ENCODE peak calls at places on chromosomes 3 and 15, in five cellular contexts. Y is HCT116, Z is OCI-LY7, E is esophagus muscularis mucosa, L is hepatocyte. F is an unnamed sample.
A peak's percentile ranks its signal among the peaks of the same experiment; 100 is the strongest.

GRCh38 chr3:11328196-11328945 is 56.2 kb downstream of the ATG7 start:
- DNase-seq in Y (no peak), Z (no peak), E (no peak), L (no peak), F (no peak)

GRCh38 chr3:183208260-183208659 is 44.8 kb upstream of the B3GNT5 start:
- DNase-seq in Y (no peak), Z (no peak), E (no peak), L (no peak), F (no peak)

GRCh38 chr3:191301017-191301416 is 28.2 kb upstream of the CCDC50 start:
- DNase-seq in Y (no peak), Z (peak; percentile 73), E (no peak), L (no peak), F (no peak)

GRCh38 chr3:36714343-36714742 is 50.0 kb downstream of the DCLK3 start:
- DNase-seq in Y (no peak), Z (no peak), E (no peak), L (peak; percentile 38), F (no peak)

GRCh38 chr3:128907706-128908445 is 28.5 kb downstream of the ACAD9 start:
- DNase-seq in Y (no peak), Z (no peak), E (no peak), L (no peak), F (no peak)

GRCh38 chr3:167736264-167736787 is 805 bp downstream of the SERPINI1 start:
- DNase-seq in Y (no peak), Z (no peak), E (no peak), L (no peak), F (no peak)

GRCh38 chr3:49124991-49125670 is 4.5 kb upstream of the USP19 start:
- DNase-seq in Y (no peak), Z (peak; percentile 52), E (no peak), L (no peak), F (no peak)

GRCh38 chr3:29937185-29937584 is 656.3 kb downstream of the RBMS3 start:
- DNase-seq in Y (no peak), Z (no peak), E (no peak), L (no peak), F (no peak)

GRCh38 chr3:158488670-158489069 is 82.3 kb upstream of the MLF1 start:
- DNase-seq in Y (no peak), Z (no peak), E (no peak), L (no peak), F (no peak)

GRCh38 chr3:88896026-88896425 is 211.4 kb upstream of the EPHA3 start:
- DNase-seq in Y (no peak), Z (no peak), E (no peak), L (no peak), F (no peak)

GRCh38 chr3:8619548-8619947 is 25.1 kb downstream of the SSUH2 start:
- DNase-seq in Y (no peak), Z (no peak), E (no peak), L (peak; percentile 50), F (no peak)

GRCh38 chr3:194871864-194872668 is 186.4 kb downstream of the FAM43A start:
- DNase-seq in Y (peak; percentile 10), Z (no peak), E (no peak), L (no peak), F (no peak)

GRCh38 chr3:14989943-14990753 is 42.8 kb downstream of the NR2C2 start:
- DNase-seq in Y (no peak), Z (no peak), E (no peak), L (peak; percentile 19), F (no peak)

GRCh38 chr15:51379390-51379789 is 37.9 kb downstream of the GLDN start:
- DNase-seq in Y (no peak), Z (no peak), E (no peak), L (no peak), F (no peak)

GRCh38 chr3:193982258-193982659 is 153.7 kb upstream of the HES1 start:
- DNase-seq in Y (no peak), Z (no peak), E (peak; percentile 93), L (no peak), F (no peak)

GRCh38 chr15:68384451-68385239 is 47.3 kb downstream of the ITGA11 start:
- DNase-seq in Y (no peak), Z (no peak), E (peak; percentile 91), L (peak; percentile 74), F (no peak)

GRCh38 chr3:99638244-99638948 is at the start of gene COL8A1:
- DNase-seq in Y (no peak), Z (no peak), E (peak; percentile 94), L (no peak), F (no peak)

GRCh38 chr3:13705051-13705450 is 156.1 kb downstream of the FBLN2 start:
- DNase-seq in Y (no peak), Z (no peak), E (no peak), L (no peak), F (no peak)

GRCh38 chr3:188000361-188000861 is 153.5 kb upstream of the LPP start:
- DNase-seq in Y (no peak), Z (peak; percentile 82), E (no peak), L (no peak), F (no peak)

GRCh38 chr3:151923901-151924300 is 50.5 kb downstream of the SUCNR1 start:
- DNase-seq in Y (no peak), Z (no peak), E (no peak), L (no peak), F (no peak)

GRCh38 chr3:104411760-104412159 is 954.9 kb upstream of the ALCAM start:
- DNase-seq in Y (no peak), Z (no peak), E (no peak), L (no peak), F (no peak)

GRCh38 chr3:196774191-196774820 is 34.6 kb downstream of the PAK2 start:
- DNase-seq in Y (no peak), Z (no peak), E (no peak), L (peak; percentile 43), F (no peak)

GRCh38 chr3:143951351-143951971 is 20.2 kb upstream of the DIPK2A start:
- DNase-seq in Y (peak; percentile 26), Z (peak; percentile 51), E (no peak), L (peak; percentile 37), F (no peak)

GRCh38 chr3:44130249-44130648 is 111.4 kb upstream of the TOPAZ1 start:
- DNase-seq in Y (no peak), Z (peak; percentile 59), E (no peak), L (no peak), F (no peak)

GRCh38 chr3:185729335-185729715 is 95.5 kb downstream of the IGF2BP2 start:
- DNase-seq in Y (no peak), Z (no peak), E (no peak), L (no peak), F (no peak)

GRCh38 chr3:131582438-131582837 is 79.7 kb upstream of the MRPL3 start:
- DNase-seq in Y (no peak), Z (no peak), E (no peak), L (no peak), F (no peak)

GRCh38 chr3:111769110-111769509 is 90.0 kb upstream of the PHLDB2 start:
- DNase-seq in Y (no peak), Z (no peak), E (no peak), L (no peak), F (no peak)
- TF ChIP-seq CTCF in Y (no peak), Z (no peak), E (no peak), L (no peak), F (no peak)

GRCh38 chr3:178275793-178276192 is 260.4 kb upstream of the KCNMB2 start:
- DNase-seq in Y (no peak), Z (no peak), E (no peak), L (no peak), F (no peak)
- TF ChIP-seq CTCF in Y (no peak), Z (no peak), E (no peak), L (no peak), F (no peak)

GRCh38 chr15:40029979-40030893 is 8.7 kb downstream of the SRP14 start:
- DNase-seq in Y (no peak), Z (no peak), E (no peak), L (peak; percentile 64), F (no peak)
- TF ChIP-seq CTCF in Y (peak; percentile 70), Z (peak; percentile 85), E (no peak), L (peak; percentile 58), F (peak; percentile 34)

DNA sequence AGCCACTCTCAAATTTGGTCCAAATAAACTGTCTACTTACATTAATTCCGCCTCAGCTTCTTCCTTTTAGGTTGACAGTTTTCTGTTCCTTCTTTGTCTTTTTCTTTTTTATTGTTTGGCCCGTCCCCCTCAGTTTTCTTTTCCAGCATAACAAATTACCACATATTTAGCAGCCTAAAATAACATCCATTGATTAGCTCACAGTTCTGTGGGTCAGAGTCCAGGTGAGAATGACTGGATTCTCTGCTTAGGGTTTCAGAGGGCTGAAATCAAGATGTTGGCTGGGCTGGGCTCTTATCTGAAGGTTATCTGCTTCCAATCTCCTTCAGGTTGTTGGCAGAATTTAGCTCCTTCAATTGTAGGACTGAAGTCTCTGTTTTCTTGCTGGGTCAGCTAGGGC is 24.6 kb upstream of the LCTL start:
- DNase-seq in Y (no peak), Z (no peak), E (no peak), L (no peak), F (no peak)
- TF ChIP-seq CTCF in Y (no peak), Z (no peak), E (no peak), L (no peak), F (no peak)

DNA sequence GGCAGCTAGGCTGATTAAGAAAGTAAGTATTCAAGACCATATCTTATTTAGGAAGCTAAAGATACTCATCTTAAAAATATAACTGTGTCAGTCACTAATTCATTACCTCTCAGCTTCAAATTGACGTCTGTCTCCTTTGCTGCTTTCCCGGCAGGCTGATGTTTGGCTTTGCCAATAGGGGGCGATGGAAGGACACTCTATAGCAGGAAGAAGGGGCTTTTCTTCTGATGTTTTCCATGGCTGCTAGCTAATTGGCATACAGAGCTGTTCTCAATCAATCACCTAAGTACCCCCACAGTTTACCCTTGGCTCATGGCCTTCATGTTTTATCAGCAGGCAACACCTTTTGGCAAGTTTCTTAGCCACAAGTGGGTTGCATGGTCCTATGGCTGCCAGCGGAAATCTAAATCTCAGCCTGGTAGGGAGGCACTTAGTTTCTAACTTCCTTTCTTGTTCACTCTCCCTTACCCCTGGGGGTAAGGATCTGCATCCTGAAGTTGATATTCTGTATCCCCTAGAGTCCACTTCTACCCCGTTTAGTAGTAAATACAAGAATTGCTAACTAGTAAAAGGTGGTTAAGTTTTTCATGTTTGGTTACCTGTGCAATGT is 45.0 kb downstream of the ESYT3 start:
- DNase-seq in Y (peak; percentile 35), Z (peak; percentile 70), E (no peak), L (peak; percentile 58), F (peak; percentile 31)
- TF ChIP-seq CTCF in Y (peak; percentile 97), Z (peak; percentile 89), E (peak; percentile 14), L (peak; percentile 57), F (peak; percentile 83)

GRCh38 chr3:78708565-78709073 is 1059.2 kb downstream of the ROBO1 start:
- DNase-seq in Y (no peak), Z (no peak), E (no peak), L (no peak), F (no peak)

GRCh38 chr3:78703944-78704343 is 1063.9 kb downstream of the ROBO1 start:
- DNase-seq in Y (no peak), Z (no peak), E (no peak), L (no peak), F (no peak)

GRCh38 chr3:78707094-78707493 is 1060.7 kb downstream of the ROBO1 start:
- DNase-seq in Y (no peak), Z (no peak), E (no peak), L (no peak), F (no peak)

GRCh38 chr3:78712270-78712669 is 1055.5 kb downstream of the ROBO1 start:
- DNase-seq in Y (no peak), Z (no peak), E (no peak), L (no peak), F (no peak)

GRCh38 chr3:78707616-78708015 is 1060.2 kb downstream of the ROBO1 start:
- DNase-seq in Y (no peak), Z (no peak), E (no peak), L (no peak), F (no peak)
- TF ChIP-seq CTCF in Y (no peak), Z (no peak), E (no peak), L (no peak), F (no peak)